ENCODE peak calls at places on chromosomes 5 and 9, in four cellular contexts. Z is Right ventricle myocardium superior, N is GM23248, H is HS-5. T is an unnamed sample.

GRCh38 chr5:34684281-34684979 is 28.3 kb downstream of the RAI14 start:
- DNase-seq in N (peak), Z (no peak), H (no peak), T (peak)

GRCh38 chr5:177982072-177982727 is 13.8 kb downstream of the PROP1 start:
- DNase-seq in H (no peak), N (peak), Z (no peak), T (no peak)

GRCh38 chr5:133234273-133234672 is 182.5 kb downstream of the HSPA4 start:
- DNase-seq in N (no peak), Z (no peak), H (no peak), T (no peak)

GRCh38 chr9:93677061-93677571 is 100.7 kb downstream of the PHF2 start:
- DNase-seq in H (no peak), N (no peak), Z (peak), T (no peak)

GRCh38 chr5:38921174-38921573 is 75.4 kb downstream of the OSMR start:
- DNase-seq in Z (no peak), H (no peak), N (peak), T (peak)

GRCh38 chr5:180637962-180638680 is 11.3 kb downstream of the FLT4 start:
- DNase-seq in Z (peak), H (no peak), N (no peak), T (no peak)

GRCh38 chr9:19446361-19446861 is 37.6 kb downstream of the ACER2 start:
- DNase-seq in H (no peak), Z (no peak), N (no peak), T (no peak)

GRCh38 chr5:111347021-111347420 is 122.8 kb downstream of the CAMK4 start:
- DNase-seq in H (no peak), N (no peak), Z (no peak), T (peak)

GRCh38 chr5:179345429-179346321 is at the start of gene ADAMTS2:
- DNase-seq in N (peak), Z (peak), H (no peak), T (peak)

GRCh38 chr5:100691545-100691944 is 156.4 kb downstream of the FAM174A start:
- DNase-seq in Z (no peak), N (peak), H (peak), T (peak)

GRCh38 chr9:127712851-127713250 is 2.6 kb downstream of the PTRH1 start:
- DNase-seq in H (no peak), Z (no peak), N (no peak), T (no peak)

GRCh38 chr9:105064248-105065118 is 136.5 kb upstream of the ABCA1 start:
- DNase-seq in N (peak), H (peak), Z (peak), T (peak)

GRCh38 chr5:67246108-67246507 is 49.5 kb upstream of the CD180 start:
- DNase-seq in H (peak), Z (no peak), N (peak), T (peak)

GRCh38 chr5:141878186-141878770 is at the start of gene PCDH1:
- DNase-seq in Z (peak), N (peak), H (no peak), T (peak)

GRCh38 chr5:180021900-180022299 is 49.7 kb downstream of the RNF130 start:
- DNase-seq in H (no peak), Z (no peak), N (no peak), T (no peak)

GRCh38 chr5:179794171-179794570 is 385 bp downstream of the LTC4S start:
- DNase-seq in Z (no peak), H (no peak), N (no peak), T (no peak)

GRCh38 chr9:91978739-91979414 is 28.8 kb upstream of the ROR2 start:
- DNase-seq in H (peak), Z (no peak), N (peak), T (peak)

GRCh38 chr5:159091051-159091450 is 8.7 kb downstream of the EBF1 start:
- DNase-seq in H (no peak), Z (no peak), N (no peak), T (no peak)

GRCh38 chr9:126417007-126417406 is 90.4 kb downstream of the MVB12B start:
- DNase-seq in Z (no peak), N (no peak), H (no peak), T (no peak)

GRCh38 chr9:113682297-113682771 is 193.8 kb upstream of the ZNF618 start:
- DNase-seq in N (peak), Z (peak), H (peak), T (peak)

T was measured in ELR.